ENCODE peak calls at places on chromosomes 12 and 14, in ten cellular contexts. E is Panc1, G is GM23338, S is SK-N-SH, A is HCT116, H is breast epithelium, F is stomach, D is HepG2, U is endothelial cell of umbilical vein, N is transverse colon. W is an unnamed sample. For H3K4me1, the result is how much of the 10 kb centered on the place peaks cover.

GRCh38 chr14:100571837-100572236 is 15.4 kb downstream of the BEGAIN start:
- DNase-seq in E (no peak), G (no peak), S (no peak), A (no peak), H (no peak), F (no peak), D (no peak), U (no peak), N (no peak), W (no peak)

GRCh38 chr12:116202940-116203339 is 74.6 kb downstream of the MED13L start:
- DNase-seq in E (no peak), G (peak), S (no peak), A (no peak), H (no peak), F (no peak), D (no peak), U (no peak), N (no peak), W (no peak)

GRCh38 chr12:113088971-113089756 is 32.6 kb downstream of the DTX1 start:
- DNase-seq in E (no peak), G (no peak), S (no peak), A (no peak), H (no peak), F (no peak), D (no peak), U (no peak), N (peak), W (no peak)

GRCh38 chr12:25533150-25533549 is 19.9 kb downstream of the LMNTD1 start:
- DNase-seq in E (no peak), G (no peak), S (no peak), A (no peak), H (no peak), F (no peak), D (no peak), U (no peak), N (no peak), W (no peak)

GRCh38 chr12:10214131-10214876 is 1.6 kb downstream of the GABARAPL1 start:
- DNase-seq in E (no peak), G (peak), S (no peak), A (no peak), H (no peak), F (no peak), D (no peak), U (peak), N (no peak), W (no peak)

GRCh38 chr14:22178330-22178981 is 410.6 kb downstream of the DAD1 start:
- DNase-seq in E (no peak), G (no peak), S (no peak), A (no peak), H (no peak), F (no peak), D (no peak), U (no peak), N (no peak), W (no peak)

GRCh38 chr14:77024171-77024627 is 4.3 kb downstream of the IRF2BPL start:
- DNase-seq in E (no peak), G (peak), S (no peak), A (no peak), H (no peak), F (no peak), D (peak), U (no peak), N (peak), W (no peak)

GRCh38 chr14:36747411-36748184 is 85.9 kb downstream of the PAX9 start:
- DNase-seq in E (no peak), G (peak), S (peak), A (no peak), H (no peak), F (no peak), D (peak), U (peak), N (no peak), W (no peak)

GRCh38 chr14:22928237-22929103 is 706 bp downstream of the PRMT5 start:
- DNase-seq in E (no peak), G (no peak), S (no peak), A (no peak), H (no peak), F (no peak), D (no peak), U (peak), N (no peak), W (no peak)

GRCh38 chr14:65179918-65180724 is 77.8 kb upstream of the MAX start:
- DNase-seq in E (no peak), G (no peak), S (no peak), A (peak), H (peak), F (peak), D (no peak), U (peak), N (peak), W (no peak)

GRCh38 chr12:58067610-58068387 is 126.4 kb downstream of the ATP23 start:
- DNase-seq in E (no peak), G (no peak), S (no peak), A (no peak), H (no peak), F (no peak), D (no peak), U (no peak), N (no peak), W (no peak)

GRCh38 chr12:9331218-9331626 is 123.0 kb upstream of the PZP start:
- DNase-seq in E (peak), G (peak), S (peak), A (peak), H (peak), F (peak), D (peak), U (peak), N (peak), W (no peak)

GRCh38 chr12:64193045-64193444 is 29.1 kb downstream of the KICS2 start:
- DNase-seq in E (no peak), G (no peak), S (no peak), A (no peak), H (no peak), F (no peak), D (no peak), U (no peak), N (no peak), W (no peak)

GRCh38 chr12:119118625-119119024 is 60.1 kb upstream of the HSPB8 start:
- DNase-seq in E (no peak), G (no peak), S (no peak), A (no peak), H (no peak), F (no peak), D (no peak), U (no peak), N (no peak), W (no peak)

GRCh38 chr12:119117936-119118335 is 60.8 kb upstream of the HSPB8 start:
- DNase-seq in E (no peak), G (no peak), S (no peak), A (no peak), H (no peak), F (no peak), D (no peak), U (no peak), N (no peak), W (no peak)

GRCh38 chr12:119122047-119122446 is 56.7 kb upstream of the HSPB8 start:
- DNase-seq in E (no peak), G (no peak), S (no peak), A (no peak), H (no peak), F (no peak), D (no peak), U (no peak), N (no peak), W (no peak)
- TF ChIP-seq POLR2AphosphoS5 in E (no peak), G (no peak), S (no peak), A (no peak), H (no peak), F (no peak), D (no peak), U (no peak), N (no peak), W (no peak)

GRCh38 chr14:74619672-74620131 is 7.7 kb upstream of the LTBP2 start:
- DNase-seq in E (no peak), G (no peak), S (no peak), A (no peak), H (peak), F (peak), D (peak), U (peak), N (peak), W (peak)

GRCh38 chr14:74622257-74622656 is 10.2 kb upstream of the LTBP2 start:
- DNase-seq in E (no peak), G (no peak), S (no peak), A (no peak), H (no peak), F (no peak), D (no peak), U (no peak), N (no peak), W (no peak)

GRCh38 chr14:74621556-74621955 is 9.5 kb upstream of the LTBP2 start:
- DNase-seq in E (no peak), G (no peak), S (no peak), A (no peak), H (no peak), F (no peak), D (no peak), U (no peak), N (no peak), W (no peak)

GRCh38 chr14:74620923-74621322 is 8.9 kb upstream of the LTBP2 start:
- DNase-seq in E (no peak), G (no peak), S (no peak), A (no peak), H (no peak), F (no peak), D (no peak), U (no peak), N (no peak), W (no peak)

GRCh38 chr14:74620497-74620921 is 8.5 kb upstream of the LTBP2 start:
- DNase-seq in E (no peak), G (no peak), S (no peak), A (peak), H (no peak), F (no peak), D (peak), U (peak), N (no peak), W (no peak)
- H3K4me1 ChIP-seq in E (half or more), G (under half), S (under half), A (half or more), H (under half), F (half or more), D (half or more), U (half or more), N (under half), W (half or more)

DNA sequence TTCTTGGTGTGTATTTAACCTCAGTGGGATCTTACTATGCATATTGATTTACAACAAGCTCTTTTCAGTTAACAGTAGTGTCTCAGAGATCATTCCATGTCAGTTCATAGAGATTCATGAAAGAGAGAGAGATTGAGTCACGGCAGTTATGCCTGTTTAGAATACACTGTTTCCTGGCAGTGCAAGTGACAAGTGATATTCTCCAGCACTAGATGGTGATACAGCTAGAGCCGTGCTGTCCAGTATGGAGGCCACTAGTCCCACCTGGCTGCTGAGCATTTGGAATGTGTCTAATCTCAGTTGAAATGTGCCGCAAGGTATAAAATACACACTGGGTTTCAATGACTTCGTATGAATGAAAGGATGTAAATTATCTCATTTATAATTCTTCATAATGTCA is 184.4 kb downstream of the SUDS3 start:
- DNase-seq in E (no peak), G (no peak), S (no peak), A (no peak), H (no peak), F (no peak), D (no peak), U (no peak), N (peak), W (no peak)
- TF ChIP-seq POLR2AphosphoS5 in E (no peak), G (no peak), S (no peak), A (no peak), H (no peak), F (no peak), D (no peak), U (no peak), N (peak), W (no peak)

GRCh38 chr12:53051881-53052412 is 2.1 kb downstream of the TNS2 start:
- DNase-seq in E (no peak), G (no peak), S (no peak), A (no peak), H (peak), F (no peak), D (no peak), U (no peak), N (no peak), W (no peak)
- H3K4me1 ChIP-seq in E (half or more), G (half or more), S (half or more), A (half or more), H (under half), F (half or more), D (half or more), U (half or more), N (half or more), W (half or more)

DNA sequence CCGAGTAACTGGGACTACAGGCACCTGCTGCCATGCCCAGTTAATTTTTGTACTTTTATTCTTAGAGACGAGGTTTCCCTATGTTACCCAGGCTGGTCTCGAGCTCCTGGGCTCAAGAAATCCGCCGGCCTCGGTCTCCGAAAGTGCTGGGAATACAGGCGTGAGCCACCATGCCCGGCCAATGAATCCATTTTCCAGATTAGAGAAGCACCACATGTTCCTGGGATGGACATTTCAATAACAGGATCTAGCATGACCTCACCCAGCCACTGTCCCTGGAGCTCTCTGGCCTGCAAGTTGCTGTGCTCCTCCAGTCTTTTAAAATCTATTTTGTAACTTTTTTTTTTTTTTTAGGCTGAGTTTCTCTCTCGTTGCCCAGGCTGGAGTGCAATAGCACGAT is 2.2 kb downstream of the GPR132 start:
- DNase-seq in E (no peak), G (no peak), S (no peak), A (no peak), H (no peak), F (no peak), D (no peak), U (no peak), N (no peak), W (no peak)
- TF ChIP-seq POLR2AphosphoS5 in E (no peak), G (no peak), S (no peak), A (no peak), H (no peak), F (no peak), D (no peak), U (no peak), N (no peak), W (no peak)

DNA sequence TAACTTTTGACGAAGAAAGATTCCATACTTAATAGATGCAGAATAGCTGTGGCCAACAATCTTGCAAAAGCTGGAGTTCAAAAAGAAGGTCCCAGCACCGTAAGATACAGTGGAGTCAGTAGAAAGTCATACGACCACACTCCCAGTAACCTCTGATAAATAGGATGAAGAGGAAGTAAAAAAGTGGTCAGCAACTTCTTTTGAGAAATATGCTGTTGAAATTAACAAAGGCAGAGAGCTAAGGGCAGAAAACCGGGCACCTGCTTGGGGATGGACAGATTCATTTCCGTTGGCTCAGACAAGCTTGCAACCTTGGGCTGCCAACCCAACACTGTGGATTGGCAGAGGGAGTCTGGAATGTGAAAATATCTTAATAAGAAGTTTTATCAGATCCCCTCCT is 40.0 kb downstream of the BTG1 start:
- DNase-seq in E (no peak), G (no peak), S (no peak), A (no peak), H (no peak), F (no peak), D (no peak), U (no peak), N (no peak), W (no peak)
- H3K4me1 ChIP-seq in E (half or more), G (half or more), S (under half), A (under half), H (under half), F (under half), D (under half), U (under half), N (under half), W (under half)

GRCh38 chr14:98168196-98168985 is 1103.6 kb downstream of the BCL11B start:
- DNase-seq in E (no peak), G (no peak), S (no peak), A (no peak), H (no peak), F (no peak), D (no peak), U (no peak), N (no peak), W (no peak)

GRCh38 chr14:98169170-98169587 is 1102.8 kb downstream of the BCL11B start:
- DNase-seq in E (no peak), G (no peak), S (no peak), A (no peak), H (no peak), F (no peak), D (no peak), U (no peak), N (no peak), W (no peak)

GRCh38 chr14:98170580-98170979 is 1101.4 kb downstream of the BCL11B start:
- DNase-seq in E (no peak), G (no peak), S (no peak), A (no peak), H (no peak), F (no peak), D (no peak), U (no peak), N (no peak), W (no peak)

GRCh38 chr14:98167702-98168101 is 1104.3 kb downstream of the BCL11B start:
- DNase-seq in E (no peak), G (no peak), S (no peak), A (no peak), H (no peak), F (no peak), D (no peak), U (no peak), N (no peak), W (no peak)

GRCh38 chr14:98167253-98167652 is 1104.7 kb downstream of the BCL11B start:
- DNase-seq in E (no peak), G (no peak), S (no peak), A (no peak), H (no peak), F (no peak), D (no peak), U (no peak), N (no peak), W (no peak)
- TF ChIP-seq POLR2AphosphoS5 in E (no peak), G (no peak), S (no peak), A (no peak), H (no peak), F (no peak), D (no peak), U (no peak), N (no peak), W (no peak)